ENCODE peak calls at places on chromosome 1, in six cellular contexts. W, K, A, V, Q and U are unnamed samples. For H3K4me1, the result is how much of the 10 kb centered on the place peaks cover.

GRCh38 chr1:151325646-151326429 is 1.4 kb downstream of the PI4KB start:
- DNase-seq in V (no peak), K (no peak), W (no peak), Q (no peak), A (no peak), U (no peak)

GRCh38 chr1:158101944-158102343 is 78.8 kb upstream of the CD1D start:
- DNase-seq in W (no peak), K (no peak), V (no peak), Q (no peak), A (no peak), U (no peak)

GRCh38 chr1:177170756-177171535 is at the start of gene BRINP2:
- DNase-seq in W (peak), V (no peak), Q (peak), K (peak), A (peak), U (peak)

GRCh38 chr1:101520302-101520701 is 283.5 kb downstream of the S1PR1 start:
- DNase-seq in A (no peak), V (peak), W (peak), K (no peak), Q (peak), U (no peak)

GRCh38 chr1:46649764-46650163 is 18.4 kb downstream of the ATPAF1 start:
- DNase-seq in A (no peak), K (no peak), Q (no peak), V (no peak), W (no peak), U (no peak)

GRCh38 chr1:231919900-231920299 is 293.3 kb downstream of the DISC1 start:
- DNase-seq in V (no peak), K (no peak), Q (peak), A (no peak), W (peak), U (no peak)

GRCh38 chr1:161115132-161115711 is 2.6 kb downstream of the PFDN2 start:
- DNase-seq in W (no peak), V (peak), K (no peak), Q (no peak), A (no peak), U (no peak)

GRCh38 chr1:39926343-39926769 is 24.6 kb upstream of the MYCL start:
- DNase-seq in Q (no peak), V (no peak), A (no peak), W (no peak), K (no peak), U (no peak)

GRCh38 chr1:154940880-154941228 is 4.3 kb upstream of the PMVK start:
- DNase-seq in V (no peak), A (no peak), W (no peak), Q (no peak), K (no peak), U (no peak)

GRCh38 chr1:60341274-60341673 is 267.7 kb upstream of the C1orf87 start:
- DNase-seq in K (no peak), Q (no peak), A (no peak), W (no peak), V (no peak), U (no peak)

GRCh38 chr1:32127780-32128179 is 19.9 kb downstream of the KPNA6 start:
- DNase-seq in K (no peak), V (no peak), W (no peak), Q (peak), A (no peak), U (no peak)

GRCh38 chr1:31199924-31200323 is 39.8 kb downstream of the NKAIN1 start:
- DNase-seq in Q (no peak), W (no peak), V (no peak), K (no peak), A (no peak), U (no peak)

GRCh38 chr1:33349778-33350610 is 29.1 kb upstream of the A3GALT2 start:
- DNase-seq in V (no peak), K (peak), W (peak), Q (peak), A (peak), U (peak)
- H3K4me1 ChIP-seq in V (under half), K (under half), W (under half), Q (under half), A (half or more), U (under half)

DNA sequence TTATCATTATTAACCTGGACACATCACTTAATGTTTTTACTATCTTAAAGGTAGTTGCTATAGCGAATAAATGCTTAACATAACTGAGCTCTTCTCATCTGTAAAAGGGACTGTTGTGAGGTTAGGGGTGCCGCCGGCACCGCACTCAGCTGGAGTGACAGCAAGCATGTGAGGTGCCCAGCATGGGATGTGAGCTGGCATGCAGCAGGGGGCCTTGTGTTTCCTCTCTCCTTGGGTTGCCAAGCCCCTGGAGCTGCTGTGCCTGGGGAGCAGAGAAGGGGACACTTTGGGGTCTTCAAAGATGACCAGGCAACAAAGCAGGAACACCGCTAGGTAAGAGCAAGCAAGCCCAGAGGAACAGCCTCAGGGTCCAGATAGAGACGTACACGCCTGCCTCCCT is 2.1 kb upstream of the ZC3H12A start:
- DNase-seq in A (no peak), W (no peak), K (no peak), Q (no peak), V (no peak), U (no peak)
- H3K27ac ChIP-seq in A (peak), W (no peak), K (peak), Q (no peak), V (peak), U (peak)

DNA sequence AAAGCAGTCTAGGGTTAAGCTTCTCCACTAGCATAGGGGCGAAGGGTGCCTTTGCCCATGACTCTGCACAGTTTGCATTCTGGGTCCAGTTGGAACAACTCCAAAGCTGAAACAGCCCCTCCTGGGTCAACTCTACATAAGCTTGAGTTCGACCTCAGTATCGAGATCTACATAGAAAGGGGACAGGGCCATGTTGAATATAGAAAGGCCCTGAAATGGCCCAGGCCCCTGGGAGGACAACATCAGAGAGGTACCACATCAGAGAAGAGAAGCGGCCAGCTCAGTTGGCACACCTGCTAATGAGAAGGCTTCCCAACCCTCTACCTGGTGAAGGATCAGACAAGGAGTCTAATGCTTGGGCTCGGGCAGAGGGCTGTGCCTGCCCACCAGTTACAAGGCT is 1.6 kb downstream of the DENND2D start:
- DNase-seq in Q (no peak), A (no peak), W (no peak), K (no peak), V (no peak), U (no peak)
- H3K4me3 ChIP-seq in Q (no peak), A (peak), W (no peak), K (no peak), V (no peak), U (peak)

GRCh38 chr1:13754510-13755103 is 54.6 kb downstream of the PRDM2 start:
- DNase-seq in K (no peak), Q (no peak), V (no peak), A (no peak), W (no peak), U (no peak)

GRCh38 chr1:13760340-13760739 is 60.4 kb downstream of the PRDM2 start:
- DNase-seq in Q (no peak), A (no peak), K (no peak), V (no peak), W (no peak), U (no peak)

GRCh38 chr1:13756557-13757315 is 56.7 kb downstream of the PRDM2 start:
- DNase-seq in K (no peak), V (no peak), W (no peak), Q (no peak), A (no peak), U (no peak)

GRCh38 chr1:13759072-13759471 is 59.1 kb downstream of the PRDM2 start:
- DNase-seq in A (no peak), Q (peak), V (no peak), W (no peak), K (no peak), U (no peak)

DNA sequence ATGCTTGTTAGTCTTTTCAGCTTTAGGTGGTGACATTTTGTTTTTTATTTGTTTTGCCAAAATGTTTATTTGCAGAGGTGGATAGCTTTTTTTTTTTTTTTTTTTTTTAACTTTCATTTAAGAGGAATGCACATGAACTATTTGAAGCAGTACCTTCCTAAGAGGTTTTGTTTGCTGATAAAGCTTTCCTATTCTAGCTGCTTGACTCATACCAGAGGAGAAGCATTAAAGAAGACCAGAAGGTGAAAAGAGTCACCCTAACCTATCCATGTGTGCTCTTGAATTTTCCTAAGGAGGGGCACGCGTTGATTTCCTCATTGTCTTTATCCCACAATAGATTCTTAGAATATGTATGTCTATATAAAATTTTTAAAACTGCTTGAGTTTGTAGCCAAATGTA is 57.7 kb downstream of the PRDM2 start:
- DNase-seq in V (no peak), W (no peak), Q (no peak), A (no peak), K (no peak), U (no peak)
- H3K4me1 ChIP-seq in V (under half), W (under half), Q (under half), A (half or more), K (under half), U (half or more)

GRCh38 chr1:117657031-117657430 is 51.2 kb downstream of the TENT5C start:
- DNase-seq in A (no peak), W (no peak), Q (no peak), V (peak), K (no peak), U (no peak)

GRCh38 chr1:117656202-117656641 is 50.4 kb downstream of the TENT5C start:
- DNase-seq in A (no peak), V (no peak), K (no peak), W (no peak), Q (no peak), U (peak)

GRCh38 chr1:117653732-117654484 is 48.1 kb downstream of the TENT5C start:
- DNase-seq in A (no peak), Q (no peak), W (no peak), V (no peak), K (no peak), U (no peak)

GRCh38 chr1:117654485-117655219 is 48.8 kb downstream of the TENT5C start:
- DNase-seq in K (no peak), Q (no peak), V (no peak), W (no peak), A (no peak), U (no peak)

DNA sequence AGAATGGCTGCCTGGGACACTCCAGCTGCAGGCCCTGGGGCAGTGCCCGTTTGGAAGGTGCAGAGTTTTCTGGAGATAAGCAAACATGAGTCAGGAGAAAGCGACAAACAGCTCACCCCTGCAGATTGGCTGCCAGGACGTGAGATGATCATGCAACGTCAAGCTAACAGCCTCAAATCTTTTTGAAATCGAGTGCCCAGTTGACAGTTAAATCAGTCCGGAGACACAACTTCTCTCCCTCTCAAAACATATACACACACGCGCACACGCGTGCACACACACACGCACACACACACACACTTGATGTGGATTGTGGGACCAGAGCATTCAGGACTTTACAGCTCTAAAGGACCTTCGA is 49.4 kb downstream of the TENT5C start:
- DNase-seq in Q (no peak), A (peak), K (no peak), V (peak), W (no peak), U (no peak)
- H3K27ac ChIP-seq in Q (no peak), A (no peak), K (no peak), V (peak), W (no peak), U (peak)